ENCODE peak calls at places on chromosomes 4 and X, in four cellular contexts. Q, F, T and Z are unnamed samples.

GRCh38 chrX:31894152-31894551 is 822.3 kb upstream of the FTHL17 start:
- DNase-seq in Q (no peak), F (no peak), T (no peak), Z (no peak)

GRCh38 chr4:145451895-145452294 is 29.8 kb upstream of the SMAD1 start:
- DNase-seq in Q (no peak), F (no peak), T (no peak), Z (no peak)

GRCh38 chr4:88007304-88008132 is at the start of gene PKD2:
- DNase-seq in Q (peak; percentile 84), F (peak; percentile 85), T (no peak), Z (no peak)

GRCh38 chrX:44003975-44004374 is 30.8 kb upstream of the NDP start:
- DNase-seq in Q (no peak), F (no peak), T (no peak), Z (no peak)

GRCh38 chr4:124030038-124030638 is 633.5 kb downstream of the SPRY1 start:
- DNase-seq in Q (no peak), F (no peak), T (no peak), Z (no peak)

GRCh38 chrX:119419146-119419545 is 20.0 kb downstream of the SLC25A43 start:
- DNase-seq in Q (no peak), F (no peak), T (peak; percentile 69), Z (no peak)

GRCh38 chr4:133464311-133464710 is 315.2 kb downstream of the PCDH10 start:
- DNase-seq in Q (no peak), F (no peak), T (no peak), Z (no peak)

GRCh38 chr4:114563536-114564315 is 34.9 kb upstream of the UGT8 start:
- DNase-seq in Q (no peak), F (no peak), T (no peak), Z (no peak)

GRCh38 chr4:111208970-111209369 is 586.1 kb upstream of the PITX2 start:
- DNase-seq in Q (peak; percentile 36), F (no peak), T (no peak), Z (no peak)

DNA sequence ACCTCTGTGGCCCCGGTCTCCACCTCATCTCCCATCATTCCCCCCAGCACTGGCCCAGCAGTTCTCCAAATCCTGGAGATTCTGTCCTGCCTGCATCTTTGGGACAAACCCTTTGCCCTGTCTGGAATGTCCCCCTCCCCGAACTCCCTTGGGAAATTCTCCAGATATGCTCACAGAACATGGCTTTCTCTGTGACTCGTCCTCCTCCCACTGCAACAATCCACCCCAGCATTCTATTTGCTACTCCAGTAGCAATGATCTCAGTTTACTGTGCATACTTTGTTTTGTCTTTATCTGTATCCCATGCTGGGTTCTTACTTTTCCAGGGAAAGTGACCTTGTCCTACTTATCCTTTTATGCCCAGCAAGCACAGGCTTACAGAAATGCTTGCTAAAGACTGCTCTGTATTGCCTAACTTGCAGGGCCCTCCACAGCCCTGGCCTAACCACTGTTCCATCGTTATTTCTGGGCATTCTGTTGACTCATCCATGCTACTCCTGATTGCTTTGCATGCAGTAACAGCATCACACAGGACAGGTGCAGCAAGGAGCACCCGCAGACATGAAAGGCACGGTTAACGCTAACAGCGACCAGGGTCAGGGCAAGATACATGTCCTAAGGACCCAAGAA is 13.9 kb downstream of the PNMA6F start:
- DNase-seq in Q (no peak), F (no peak), T (no peak), Z (no peak)
- TF ChIP-seq SP1 in Q (no peak), F (no peak), T (no peak), Z (no peak)

DNA sequence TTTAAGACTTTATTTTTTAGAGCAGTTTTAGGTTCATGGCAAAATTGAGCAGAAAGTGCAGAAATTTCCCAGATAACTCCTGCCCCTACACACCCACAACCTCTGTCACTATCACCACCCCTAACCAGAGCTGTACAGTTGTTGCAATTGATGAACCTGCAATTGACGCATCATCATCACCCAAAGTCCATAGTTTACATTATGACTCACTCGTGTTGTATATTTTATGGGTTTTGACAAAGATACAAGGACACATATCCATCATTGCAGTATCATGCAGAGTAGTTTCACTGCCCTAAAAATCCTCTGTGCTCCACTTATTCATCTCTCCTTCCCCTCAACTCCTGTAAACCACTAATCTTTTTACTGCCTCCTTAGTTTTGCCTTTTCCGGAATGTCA is 34.5 kb upstream of the WAS start:
- DNase-seq in Q (no peak), F (no peak), T (no peak), Z (no peak)
- TF ChIP-seq CREM in Q (no peak), F (peak; percentile 7), T (no peak), Z (no peak)

GRCh38 chr4:153788419-153789276 is at the start of gene SFRP2:
- DNase-seq in Q (peak; percentile 86), F (no peak), T (no peak), Z (no peak)
- TF ChIP-seq SP1 in Q (no peak), F (no peak), T (no peak), Z (no peak)

GRCh38 chrX:19178402-19178801 is 56.1 kb upstream of the ADGRG2 start:
- DNase-seq in Q (no peak), F (no peak), T (no peak), Z (no peak)

GRCh38 chrX:19172741-19173140 is 50.5 kb upstream of the ADGRG2 start:
- DNase-seq in Q (no peak), F (no peak), T (no peak), Z (no peak)

GRCh38 chrX:19177710-19178109 is 55.4 kb upstream of the ADGRG2 start:
- DNase-seq in Q (no peak), F (no peak), T (no peak), Z (no peak)

GRCh38 chrX:19176901-19177630 is 54.8 kb upstream of the ADGRG2 start:
- DNase-seq in Q (no peak), F (no peak), T (no peak), Z (no peak)

DNA sequence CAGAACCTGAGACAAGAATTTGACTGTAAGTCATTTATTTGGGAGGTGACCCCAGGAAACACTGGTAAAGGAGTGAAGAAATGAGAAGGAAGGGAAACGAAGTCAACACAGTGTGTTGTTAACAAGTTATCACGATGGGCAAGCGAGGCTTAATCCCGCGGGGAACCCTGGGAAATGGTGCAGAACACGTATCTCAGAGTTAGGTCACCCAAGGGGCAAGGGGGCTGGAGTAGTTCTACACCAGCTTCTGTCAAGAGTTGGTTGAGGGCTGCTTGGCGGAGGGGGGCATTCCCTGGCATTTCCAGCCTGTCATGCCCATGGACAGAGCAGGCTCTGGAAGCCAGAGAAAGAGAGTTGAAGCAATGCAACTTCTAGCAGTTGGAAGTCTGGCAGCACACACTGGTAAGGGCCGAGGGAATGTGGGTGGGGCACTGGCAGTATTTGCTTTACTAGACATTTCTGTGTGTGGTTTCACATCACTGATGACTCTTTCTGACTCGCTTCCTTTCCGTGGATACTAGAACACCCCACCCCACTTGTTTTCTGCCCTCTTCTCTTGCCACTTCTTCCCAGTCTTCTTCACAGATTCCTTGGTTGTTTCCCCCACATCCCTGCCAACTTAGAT is 52.2 kb upstream of the ADGRG2 start:
- DNase-seq in Q (no peak), F (no peak), T (no peak), Z (no peak)
- TF ChIP-seq CREM in Q (no peak), F (no peak), T (no peak), Z (no peak)

GRCh38 chrX:136191171-136191570 is 43.8 kb downstream of the FHL1 start:
- DNase-seq in Q (no peak), F (no peak), T (no peak), Z (no peak)
- TF ChIP-seq SP1 in Q (no peak), F (no peak), T (no peak), Z (no peak)

GRCh38 chr4:38870098-38870850 is 2.7 kb downstream of the FAM114A1 start:
- DNase-seq in Q (no peak), F (no peak), T (no peak), Z (no peak)
- TF ChIP-seq CREM in Q (no peak), F (no peak), T (no peak), Z (no peak)

GRCh38 chrX:46244451-46244850 is 300.8 kb downstream of the ZNF674 start:
- DNase-seq in Q (no peak), F (no peak), T (no peak), Z (no peak)
- TF ChIP-seq SP1 in Q (no peak), F (no peak), T (no peak), Z (no peak)